ENCODE peak calls at places on chromosomes 6 and 20, in four cellular contexts. X is CD8-positive, alpha-beta memory T cell; H is HT1080; T is stimulated activated naive B cell treated with anti-CD40 and anti-IgM and Interleukin-4, amounts not matched to agents 10 μg/mL and 1 μg/mL and 100 μg/mL, for 72 hours. J is an unnamed sample.

GRCh38 chr20:60583741-60584140 is 625.5 kb downstream of the CDH26 start:
- DNase-seq in T (no peak), H (no peak), X (no peak), J (no peak)

GRCh38 chr6:65259982-65260381 is 447.0 kb downstream of the EYS start:
- DNase-seq in X (no peak), T (no peak), H (no peak), J (no peak)

GRCh38 chr6:96990462-96990861 is 65.9 kb downstream of the KLHL32 start:
- DNase-seq in T (no peak), X (no peak), H (no peak), J (no peak)

GRCh38 chr6:149854532-149854931 is 9.6 kb downstream of the LRP11 start:
- DNase-seq in H (peak; percentile 60), X (no peak), T (no peak), J (no peak)

GRCh38 chr6:69601132-69601531 is 195.7 kb downstream of the LMBRD1 start:
- DNase-seq in T (no peak), X (no peak), H (no peak), J (no peak)

GRCh38 chr6:12138377-12138776 is 126.3 kb downstream of the HIVEP1 start:
- DNase-seq in H (no peak), T (no peak), X (peak; percentile 58), J (no peak)

GRCh38 chr6:88472731-88473130 is 306.6 kb upstream of the CNR1 start:
- DNase-seq in X (no peak), T (no peak), H (no peak), J (no peak)

GRCh38 chr6:89745728-89746127 is 73.9 kb downstream of the MDN1 start:
- DNase-seq in H (no peak), X (no peak), T (no peak), J (no peak)

GRCh38 chr6:147467891-147468290 is 40.6 kb upstream of the SAMD5 start:
- DNase-seq in H (no peak), X (no peak), T (no peak), J (no peak)

GRCh38 chr20:46883847-46884246 is 10.8 kb upstream of the EYA2 start:
- DNase-seq in H (no peak), T (no peak), X (no peak), J (no peak)

GRCh38 chr20:45945678-45946148 is 11.2 kb downstream of the PCIF1 start:
- DNase-seq in X (no peak), H (peak; percentile 71), T (no peak), J (no peak)

GRCh38 chr6:48249071-48249470 is 138.1 kb upstream of the PTCHD4 start:
- DNase-seq in T (no peak), X (no peak), H (no peak), J (no peak)

GRCh38 chr20:36320261-36320897 is 14.2 kb downstream of the DLGAP4 start:
- DNase-seq in H (no peak), T (no peak), X (no peak), J (no peak)

GRCh38 chr6:12101048-12101447 is 88.9 kb downstream of the HIVEP1 start:
- DNase-seq in X (no peak), T (no peak), H (no peak), J (no peak)

GRCh38 chr6:111483736-111484654 is 977 bp upstream of the REV3L start:
- DNase-seq in T (peak; percentile 75), X (no peak), H (peak; percentile 91), J (peak; percentile 93)

GRCh38 chr6:72657798-72658197 is 35.9 kb downstream of the KCNQ5 start:
- DNase-seq in H (no peak), X (no peak), T (no peak), J (no peak)

GRCh38 chr20:63132131-63132714 is 83.7 kb downstream of the YTHDF1 start:
- DNase-seq in X (no peak), T (no peak), H (no peak), J (no peak)

GRCh38 chr20:32807706-32808105 is 12.0 kb upstream of the MAPRE1 start:
- DNase-seq in T (no peak), H (no peak), X (no peak), J (no peak)

GRCh38 chr6:131954775-131955107 is 3.6 kb upstream of the CCN2 start:
- DNase-seq in H (peak; percentile 95), X (no peak), T (no peak), J (no peak)

GRCh38 chr6:72953901-72954494 is 271.3 kb downstream of the KHDC1L start:
- DNase-seq in X (no peak), H (no peak), T (no peak), J (no peak)

GRCh38 chr6:100979269-100979668 is 98.1 kb upstream of the ASCC3 start:
- DNase-seq in H (peak; percentile 3), T (no peak), X (no peak), J (no peak)